ENCODE peak calls at places on chromosome 1, in five cellular contexts. O is activated CD4-positive, alpha-beta T cell treated with anti-CD3 and anti-CD28 coated beads, Interleukin-2, amount 50 U/mL, for 4 hours; M is GM04503; V is stimulated activated CD4-positive, alpha-beta T cell treated with anti-CD3 and anti-CD28 coated beads, Interleukin-15, amount 100 ng/mL, for 24 hours; B is mesendoderm. K is an unnamed sample.

GRCh38 chr1:226763741-226764264 is 24.7 kb upstream of the ITPKB start:
- DNase-seq in B (peak; percentile 98), V (peak; percentile 68), O (peak; percentile 26), M (no peak), K (no peak)

GRCh38 chr1:8133190-8133589 is 107.1 kb upstream of the ERRFI1 start:
- DNase-seq in V (no peak), O (no peak), B (peak; percentile 38), M (no peak), K (no peak)

GRCh38 chr1:87074001-87074795 is 159.8 kb downstream of the HS2ST1 start:
- DNase-seq in M (no peak), B (no peak), O (no peak), V (no peak), K (no peak)

GRCh38 chr1:88985033-88985432 is 7.4 kb downstream of the KYAT3 start:
- DNase-seq in O (no peak), M (peak; percentile 42), V (no peak), B (no peak), K (no peak)

GRCh38 chr1:172180886-172181285 is 239.6 kb upstream of the C1orf105 start:
- DNase-seq in M (no peak), O (peak; percentile 38), V (peak; percentile 59), B (no peak), K (no peak)

GRCh38 chr1:234840253-234840652 is 230.3 kb upstream of the IRF2BP2 start:
- DNase-seq in B (no peak), M (no peak), O (no peak), V (no peak), K (no peak)

GRCh38 chr1:66464802-66465201 is 69.2 kb upstream of the SGIP1 start:
- DNase-seq in M (peak; percentile 99), B (no peak), V (no peak), O (no peak), K (no peak)

GRCh38 chr1:42319871-42320484 is 15.1 kb downstream of the FOXJ3 start:
- DNase-seq in O (peak; percentile 11), M (no peak), V (no peak), B (no peak), K (peak; percentile 27)

GRCh38 chr1:29933110-29933509 is 696.8 kb downstream of the PTPRU start:
- DNase-seq in M (no peak), B (peak; percentile 79), V (no peak), O (no peak), K (no peak)

GRCh38 chr1:88768816-88769215 is 84.7 kb downstream of the PKN2 start:
- DNase-seq in O (no peak), V (no peak), M (no peak), B (no peak), K (no peak)

GRCh38 chr1:216705686-216706085 is 17.5 kb downstream of the ESRRG start:
- DNase-seq in B (no peak), V (no peak), M (no peak), O (no peak), K (no peak)

GRCh38 chr1:115649964-115650363 is 8.2 kb downstream of the VANGL1 start:
- DNase-seq in O (no peak), B (peak; percentile 99), V (no peak), M (no peak), K (no peak)

GRCh38 chr1:44631647-44632510 is 42.4 kb downstream of the TMEM53 start:
- DNase-seq in B (peak; percentile 93), O (peak; percentile 88), M (no peak), V (peak; percentile 94), K (no peak)

GRCh38 chr1:45499415-45499769 is 481 bp downstream of the CCDC163 start:
- DNase-seq in M (no peak), B (peak; percentile 34), V (peak; percentile 26), O (no peak), K (no peak)

GRCh38 chr1:15046487-15047165 is 106.9 kb upstream of the TMEM51 start:
- DNase-seq in B (peak; percentile 74), O (peak; percentile 30), V (peak; percentile 70), M (no peak), K (peak; percentile 52)

GRCh38 chr1:74652711-74653131 is 20.9 kb downstream of the ERICH3 start:
- DNase-seq in O (no peak), V (no peak), M (no peak), B (no peak), K (peak; percentile 10)

GRCh38 chr1:2136836-2137235 is 57.7 kb downstream of the FAAP20 start:
- DNase-seq in V (no peak), O (no peak), M (no peak), B (no peak), K (no peak)